ENCODE peak calls at places on chromosome 18, in seven cellular contexts. One of them, this sample, is unnamed.

GRCh38 chr18:22828171-22828570 is 105.0 kb upstream of the RBBP8 start:
- DNase-seq in central memory CD4-positive, alpha-beta T cell: no peak
- DNase-seq in T follicular helper cell: no peak
- DNase-seq in activated T-helper 1 cell treated with Interleukin-2 at 50 U/mL for 16 hours: no peak
- DNase-seq in GM23248: peak
- DNase-seq in amniotic stem cell: no peak
- DNase-seq in cortex of kidney: no peak
- DNase-seq in this sample: no peak

GRCh38 chr18:58572181-58572580 is 56.7 kb downstream of the ALPK2 start:
- DNase-seq in amniotic stem cell: peak
- DNase-seq in T follicular helper cell: no peak
- DNase-seq in activated T-helper 1 cell treated with Interleukin-2 at 50 U/mL for 16 hours: no peak
- DNase-seq in GM23248: peak
- DNase-seq in central memory CD4-positive, alpha-beta T cell: no peak
- DNase-seq in cortex of kidney: no peak
- DNase-seq in this sample: no peak

GRCh38 chr18:45014047-45014501 is 333.4 kb downstream of the SETBP1 start:
- DNase-seq in GM23248: peak
- DNase-seq in central memory CD4-positive, alpha-beta T cell: no peak
- DNase-seq in T follicular helper cell: no peak
- DNase-seq in activated T-helper 1 cell treated with Interleukin-2 at 50 U/mL for 16 hours: no peak
- DNase-seq in cortex of kidney: no peak
- DNase-seq in amniotic stem cell: peak
- DNase-seq in this sample: no peak

GRCh38 chr18:26960901-26961300 is 95.4 kb upstream of the AQP4 start:
- DNase-seq in cortex of kidney: no peak
- DNase-seq in amniotic stem cell: no peak
- DNase-seq in GM23248: peak
- DNase-seq in central memory CD4-positive, alpha-beta T cell: no peak
- DNase-seq in T follicular helper cell: no peak
- DNase-seq in activated T-helper 1 cell treated with Interleukin-2 at 50 U/mL for 16 hours: no peak
- DNase-seq in this sample: no peak

GRCh38 chr18:54251606-54252400 is 17.5 kb upstream of the POLI start:
- DNase-seq in GM23248: no peak
- DNase-seq in amniotic stem cell: no peak
- DNase-seq in activated T-helper 1 cell treated with Interleukin-2 at 50 U/mL for 16 hours: no peak
- DNase-seq in cortex of kidney: no peak
- DNase-seq in central memory CD4-positive, alpha-beta T cell: no peak
- DNase-seq in T follicular helper cell: no peak
- DNase-seq in this sample: no peak

GRCh38 chr18:78780719-78781600 is 198.7 kb upstream of the SALL3 start:
- DNase-seq in T follicular helper cell: no peak
- DNase-seq in GM23248: no peak
- DNase-seq in cortex of kidney: no peak
- DNase-seq in central memory CD4-positive, alpha-beta T cell: no peak
- DNase-seq in amniotic stem cell: no peak
- DNase-seq in activated T-helper 1 cell treated with Interleukin-2 at 50 U/mL for 16 hours: no peak
- DNase-seq in this sample: no peak

GRCh38 chr18:37889963-37890362 is 324.4 kb upstream of the CELF4 start:
- DNase-seq in T follicular helper cell: no peak
- DNase-seq in GM23248: no peak
- DNase-seq in central memory CD4-positive, alpha-beta T cell: no peak
- DNase-seq in amniotic stem cell: no peak
- DNase-seq in cortex of kidney: no peak
- DNase-seq in activated T-helper 1 cell treated with Interleukin-2 at 50 U/mL for 16 hours: no peak
- DNase-seq in this sample: no peak

GRCh38 chr18:9147440-9148238 is 11.1 kb downstream of the ANKRD12 start:
- DNase-seq in GM23248: peak
- DNase-seq in activated T-helper 1 cell treated with Interleukin-2 at 50 U/mL for 16 hours: no peak
- DNase-seq in T follicular helper cell: no peak
- DNase-seq in amniotic stem cell: peak
- DNase-seq in cortex of kidney: no peak
- DNase-seq in central memory CD4-positive, alpha-beta T cell: peak
- DNase-seq in this sample: no peak

GRCh38 chr18:12772111-12772510 is 69.3 kb downstream of the PSMG2 start:
- DNase-seq in activated T-helper 1 cell treated with Interleukin-2 at 50 U/mL for 16 hours: no peak
- DNase-seq in cortex of kidney: no peak
- DNase-seq in GM23248: no peak
- DNase-seq in amniotic stem cell: no peak
- DNase-seq in central memory CD4-positive, alpha-beta T cell: no peak
- DNase-seq in T follicular helper cell: no peak
- DNase-seq in this sample: no peak

GRCh38 chr18:12838178-12838634 is 45.8 kb downstream of the PTPN2 start:
- DNase-seq in central memory CD4-positive, alpha-beta T cell: no peak
- DNase-seq in amniotic stem cell: peak
- DNase-seq in GM23248: peak
- DNase-seq in T follicular helper cell: no peak
- DNase-seq in activated T-helper 1 cell treated with Interleukin-2 at 50 U/mL for 16 hours: no peak
- DNase-seq in cortex of kidney: no peak
- DNase-seq in this sample: no peak

GRCh38 chr18:64110692-64111480 is 38.0 kb downstream of the LINC00305 start:
- DNase-seq in amniotic stem cell: no peak
- DNase-seq in cortex of kidney: no peak
- DNase-seq in central memory CD4-positive, alpha-beta T cell: no peak
- DNase-seq in activated T-helper 1 cell treated with Interleukin-2 at 50 U/mL for 16 hours: no peak
- DNase-seq in GM23248: peak
- DNase-seq in T follicular helper cell: no peak
- DNase-seq in this sample: no peak

GRCh38 chr18:22106536-22107292 is 62.7 kb upstream of the GATA6 start:
- DNase-seq in T follicular helper cell: no peak
- DNase-seq in activated T-helper 1 cell treated with Interleukin-2 at 50 U/mL for 16 hours: no peak
- DNase-seq in amniotic stem cell: no peak
- DNase-seq in GM23248: peak
- DNase-seq in central memory CD4-positive, alpha-beta T cell: no peak
- DNase-seq in cortex of kidney: no peak
- DNase-seq in this sample: no peak

GRCh38 chr18:25239636-25240468 is 112.1 kb downstream of the ZNF521 start:
- DNase-seq in amniotic stem cell: no peak
- DNase-seq in GM23248: no peak
- DNase-seq in activated T-helper 1 cell treated with Interleukin-2 at 50 U/mL for 16 hours: no peak
- DNase-seq in T follicular helper cell: no peak
- DNase-seq in central memory CD4-positive, alpha-beta T cell: no peak
- DNase-seq in cortex of kidney: no peak
- DNase-seq in this sample: no peak

GRCh38 chr18:50439460-50440015 is 64.7 kb downstream of the SKA1 start:
- DNase-seq in central memory CD4-positive, alpha-beta T cell: no peak
- DNase-seq in amniotic stem cell: no peak
- DNase-seq in T follicular helper cell: no peak
- DNase-seq in cortex of kidney: no peak
- DNase-seq in activated T-helper 1 cell treated with Interleukin-2 at 50 U/mL for 16 hours: no peak
- DNase-seq in GM23248: no peak
- DNase-seq in this sample: no peak

GRCh38 chr18:74316257-74317180 is 880 bp downstream of the C18orf63 start:
- DNase-seq in amniotic stem cell: peak
- DNase-seq in central memory CD4-positive, alpha-beta T cell: no peak
- DNase-seq in activated T-helper 1 cell treated with Interleukin-2 at 50 U/mL for 16 hours: no peak
- DNase-seq in T follicular helper cell: no peak
- DNase-seq in cortex of kidney: no peak
- DNase-seq in GM23248: peak
- DNase-seq in this sample: no peak

GRCh38 chr18:8283901-8284585 is 325.2 kb upstream of the RAB12 start:
- DNase-seq in cortex of kidney: no peak
- DNase-seq in amniotic stem cell: no peak
- DNase-seq in GM23248: peak
- DNase-seq in T follicular helper cell: no peak
- DNase-seq in activated T-helper 1 cell treated with Interleukin-2 at 50 U/mL for 16 hours: no peak
- DNase-seq in central memory CD4-positive, alpha-beta T cell: no peak
- DNase-seq in this sample: no peak

GRCh38 chr18:8005870-8006269 is 438.8 kb downstream of the PTPRM start:
- DNase-seq in cortex of kidney: no peak
- DNase-seq in GM23248: no peak
- DNase-seq in central memory CD4-positive, alpha-beta T cell: no peak
- DNase-seq in amniotic stem cell: no peak
- DNase-seq in activated T-helper 1 cell treated with Interleukin-2 at 50 U/mL for 16 hours: no peak
- DNase-seq in T follicular helper cell: no peak
- DNase-seq in this sample: no peak

GRCh38 chr18:59414254-59414653 is 55.2 kb upstream of the LMAN1 start:
- DNase-seq in central memory CD4-positive, alpha-beta T cell: no peak
- DNase-seq in amniotic stem cell: no peak
- DNase-seq in T follicular helper cell: no peak
- DNase-seq in activated T-helper 1 cell treated with Interleukin-2 at 50 U/mL for 16 hours: no peak
- DNase-seq in cortex of kidney: no peak
- DNase-seq in GM23248: no peak
- DNase-seq in this sample: no peak

GRCh38 chr18:57214976-57215375 is 68.1 kb downstream of the BOD1L2 start:
- DNase-seq in GM23248: no peak
- DNase-seq in cortex of kidney: no peak
- DNase-seq in T follicular helper cell: no peak
- DNase-seq in activated T-helper 1 cell treated with Interleukin-2 at 50 U/mL for 16 hours: no peak
- DNase-seq in amniotic stem cell: no peak
- DNase-seq in central memory CD4-positive, alpha-beta T cell: no peak
- DNase-seq in this sample: no peak

GRCh38 chr18:33154049-33154448 is 286.5 kb downstream of the CCDC178 start:
- DNase-seq in T follicular helper cell: no peak
- DNase-seq in central memory CD4-positive, alpha-beta T cell: no peak
- DNase-seq in activated T-helper 1 cell treated with Interleukin-2 at 50 U/mL for 16 hours: no peak
- DNase-seq in cortex of kidney: no peak
- DNase-seq in amniotic stem cell: no peak
- DNase-seq in GM23248: no peak
- DNase-seq in this sample: no peak

GRCh38 chr18:74550886-74551285 is 16.6 kb downstream of the CNDP1 start:
- DNase-seq in central memory CD4-positive, alpha-beta T cell: no peak
- DNase-seq in GM23248: no peak
- DNase-seq in amniotic stem cell: no peak
- DNase-seq in T follicular helper cell: no peak
- DNase-seq in activated T-helper 1 cell treated with Interleukin-2 at 50 U/mL for 16 hours: no peak
- DNase-seq in cortex of kidney: no peak
- DNase-seq in this sample: no peak

GRCh38 chr18:50796495-50796894 is 23.3 kb downstream of the MRO start:
- DNase-seq in activated T-helper 1 cell treated with Interleukin-2 at 50 U/mL for 16 hours: no peak
- DNase-seq in amniotic stem cell: no peak
- DNase-seq in T follicular helper cell: no peak
- DNase-seq in central memory CD4-positive, alpha-beta T cell: no peak
- DNase-seq in cortex of kidney: no peak
- DNase-seq in GM23248: no peak
- DNase-seq in this sample: no peak